ENCODE peak calls at places on chromosomes 5 and 9, in seven cellular contexts. V, L, A, Y, I, X and U are unnamed samples. For H3K4me1, the result is how much of the 10 kb centered on the place peaks cover.

GRCh38 chr9:23850242-23851023 is 24.4 kb upstream of the ELAVL2 start:
- DNase-seq in I (no peak), V (peak), X (peak), Y (peak), L (no peak), A (peak), U (no peak)

GRCh38 chr5:67003906-67004729 is 192.5 kb downstream of the CD180 start:
- DNase-seq in X (peak), A (peak), Y (peak), I (peak), L (peak), V (peak), U (peak)

GRCh38 chr5:10859393-10860195 is 98.6 kb upstream of the DAP start:
- DNase-seq in A (peak), Y (no peak), I (no peak), V (no peak), L (no peak), X (no peak), U (peak)

GRCh38 chr9:28999806-29000205 is 1426.5 kb upstream of the C9orf72 start:
- DNase-seq in X (no peak), A (no peak), I (no peak), L (no peak), V (no peak), Y (no peak), U (peak)

GRCh38 chr5:123088031-123088805 is 823 bp upstream of the PRDM6 start:
- DNase-seq in X (peak), L (no peak), V (peak), Y (peak), A (peak), I (no peak), U (no peak)

GRCh38 chr5:116572375-116573278 is 2.0 kb downstream of the SEMA6A start:
- DNase-seq in A (peak), Y (peak), X (peak), I (no peak), L (no peak), V (peak), U (no peak)

GRCh38 chr5:66949066-66949465 is 247.5 kb downstream of the CD180 start:
- DNase-seq in V (no peak), A (no peak), L (no peak), X (no peak), Y (no peak), I (no peak), U (no peak)

GRCh38 chr5:111930407-111930806 is 173.4 kb upstream of the NREP start:
- DNase-seq in Y (peak), X (no peak), I (no peak), V (no peak), L (no peak), A (no peak), U (no peak)

GRCh38 chr9:31807574-31808256 is 576.7 kb upstream of the ACO1 start:
- DNase-seq in A (peak), L (no peak), I (no peak), X (no peak), Y (no peak), V (no peak), U (peak)

GRCh38 chr5:132313378-132313777 is 19.2 kb downstream of the SLC22A4 start:
- DNase-seq in X (no peak), A (no peak), I (no peak), Y (peak), V (no peak), L (no peak), U (no peak)

GRCh38 chr5:24065786-24066185 is 558.4 kb downstream of the PRDM9 start:
- DNase-seq in V (no peak), I (no peak), Y (peak), X (no peak), L (no peak), A (no peak), U (peak)

DNA sequence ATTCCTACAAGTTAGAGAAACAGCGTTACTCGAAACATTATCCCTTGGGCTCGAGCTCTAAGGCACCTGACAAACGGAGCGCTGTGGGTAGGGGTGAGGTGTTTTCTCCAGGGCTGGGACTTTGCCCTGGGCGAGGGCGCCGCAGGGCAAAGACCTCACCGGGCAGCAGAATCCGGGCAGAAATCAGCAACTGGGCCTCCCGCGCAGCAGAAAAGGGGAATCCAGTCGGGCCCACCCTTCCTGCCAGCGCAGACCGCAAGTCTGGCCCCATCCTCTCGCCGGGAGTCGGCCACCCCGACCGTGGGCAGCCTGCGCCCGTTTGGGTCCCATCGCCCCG is 430 bp upstream of the MSH3 start:
- DNase-seq in X (peak), A (peak), Y (peak), I (peak), V (peak), L (peak), U (peak)
- TF ChIP-seq EZH2phosphoT487 in X (no peak), A (no peak), Y (no peak), I (no peak), V (no peak), L (no peak), U (no peak)

DNA sequence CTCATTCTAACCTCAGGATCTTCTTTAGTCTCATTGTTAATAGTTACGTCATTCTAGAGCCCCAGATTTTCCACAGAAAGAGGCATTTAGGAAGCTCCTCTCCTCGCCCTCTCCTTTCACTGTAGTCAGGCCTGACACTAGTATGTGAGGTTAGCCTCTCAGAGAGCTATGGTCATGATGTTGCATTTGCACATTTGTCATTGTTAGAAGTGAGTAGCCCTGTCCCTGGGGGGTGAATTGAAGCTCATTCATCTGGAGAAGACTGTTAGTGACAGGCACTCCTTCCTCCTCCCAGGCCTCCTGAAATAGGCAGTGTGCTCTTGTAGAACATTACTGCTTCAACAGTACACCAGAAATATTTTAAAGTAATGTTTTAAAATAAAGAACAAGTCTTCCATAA is 26.6 kb upstream of the LRRTM2 start:
- DNase-seq in V (no peak), A (peak), I (no peak), X (no peak), Y (no peak), L (no peak), U (no peak)
- H3K4me1 ChIP-seq in V (under half), A (under half), I (under half), X (under half), Y (under half), L (under half), U (under half)

GRCh38 chr9:121201045-121201737 is 478 bp downstream of the RAB14 start:
- DNase-seq in X (peak), Y (peak), A (peak), V (no peak), I (peak), L (peak), U (no peak)
- TF ChIP-seq EZH2phosphoT487 in X (no peak), Y (no peak), A (no peak), V (no peak), I (no peak), L (no peak), U (no peak)

DNA sequence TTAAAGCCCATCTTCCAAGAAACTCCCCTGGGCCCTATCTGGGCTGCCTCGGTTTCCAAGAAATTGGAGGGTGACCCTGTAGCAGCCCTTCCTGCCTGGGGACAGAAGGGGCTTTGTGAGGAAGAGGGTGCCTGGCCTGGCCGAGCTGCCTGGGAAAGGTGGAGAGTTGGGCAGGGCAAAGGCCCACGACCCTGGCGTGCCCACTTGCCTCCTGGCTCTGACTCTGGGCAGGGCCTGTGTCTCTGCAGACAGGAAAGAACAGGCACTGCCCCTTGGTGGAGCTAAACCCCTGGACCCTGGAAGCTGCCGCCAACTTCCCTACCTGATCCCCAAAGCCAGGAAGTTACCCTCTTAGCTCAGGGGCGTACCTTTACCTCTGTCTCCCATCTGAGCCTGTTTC is 149.3 kb downstream of the RGS3 start:
- DNase-seq in Y (no peak), A (no peak), V (no peak), L (no peak), X (no peak), I (no peak), U (no peak)
- H3K4me1 ChIP-seq in Y (under half), A (under half), V (under half), L (under half), X (under half), I (under half), U (under half)

DNA sequence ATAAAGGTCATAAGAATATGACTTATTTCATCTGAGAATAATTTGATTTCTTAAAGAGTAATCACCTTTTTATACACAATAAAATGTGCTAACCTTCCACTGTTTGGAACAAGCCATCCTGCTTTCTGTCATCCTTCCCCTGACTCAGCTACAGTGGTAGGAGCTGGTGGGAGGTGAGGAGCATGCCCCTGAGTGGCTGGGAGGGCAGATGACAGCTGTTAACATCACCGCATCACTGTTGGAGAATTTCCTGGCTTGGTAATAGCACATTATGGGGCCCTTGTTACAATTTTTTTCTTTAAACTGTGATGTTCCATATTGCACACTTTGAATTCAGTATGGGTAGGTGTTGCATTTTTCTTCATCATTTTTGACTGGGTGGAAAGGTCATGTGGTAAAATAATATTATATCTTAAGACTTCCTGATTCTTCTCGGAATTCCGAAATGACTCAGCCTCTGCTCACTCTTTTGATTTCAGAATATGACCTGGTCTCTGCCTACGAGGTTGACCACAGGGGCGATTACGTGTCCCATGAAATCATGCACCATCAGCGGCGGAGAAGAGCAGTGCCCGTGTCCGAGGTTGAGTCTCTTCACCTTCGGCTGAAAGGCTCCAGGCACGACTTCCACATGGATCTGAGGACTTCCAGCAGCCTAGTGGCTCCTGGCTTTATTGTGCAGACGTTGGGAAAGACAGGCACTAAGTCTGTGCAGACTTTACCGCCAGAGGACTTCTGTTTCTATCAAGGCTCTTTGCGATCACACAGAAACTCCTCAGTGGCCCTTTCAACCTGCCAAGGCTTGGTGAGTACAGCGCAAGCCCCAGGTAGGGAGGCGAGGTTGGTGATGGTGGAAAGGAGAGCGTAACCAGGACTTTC is 5.8 kb downstream of the ADAMTS16 start:
- DNase-seq in X (no peak), Y (peak), A (no peak), V (no peak), I (no peak), L (no peak), U (peak)
- TF ChIP-seq EZH2phosphoT487 in X (no peak), Y (no peak), A (no peak), V (no peak), I (no peak), L (no peak), U (no peak)

GRCh38 chr9:76650692-76651091 is 113.5 kb upstream of the PCA3 start:
- DNase-seq in X (no peak), V (no peak), L (peak), I (no peak), Y (no peak), A (no peak), U (no peak)
- H3K4me1 ChIP-seq in X (under half), V (under half), L (under half), I (under half), Y (half or more), A (under half), U (under half)

DNA sequence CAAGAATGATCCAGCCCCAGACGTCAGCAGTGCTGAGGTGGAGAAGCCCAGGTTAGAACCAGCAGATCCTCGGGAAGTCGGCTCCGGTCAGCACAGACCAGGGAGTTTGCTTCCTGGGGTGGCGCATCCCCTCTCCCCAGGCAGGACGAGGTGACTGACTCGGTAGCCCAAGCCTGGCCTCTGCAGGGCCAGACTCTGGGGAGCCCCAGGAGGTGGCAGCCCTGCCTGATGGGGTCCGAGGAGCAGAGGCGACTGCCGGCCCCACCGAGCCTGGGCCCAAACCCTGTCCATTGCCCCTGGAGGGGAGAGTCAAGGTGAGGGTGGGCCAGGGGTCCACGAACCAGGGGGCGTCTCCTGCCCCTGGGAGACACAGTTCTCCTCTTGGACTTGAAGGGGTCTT is 52.9 kb upstream of the SARDH start:
- DNase-seq in X (no peak), L (no peak), V (no peak), Y (no peak), I (no peak), A (no peak), U (no peak)
- TF ChIP-seq EZH2phosphoT487 in X (no peak), L (no peak), V (no peak), Y (no peak), I (no peak), A (no peak), U (no peak)

DNA sequence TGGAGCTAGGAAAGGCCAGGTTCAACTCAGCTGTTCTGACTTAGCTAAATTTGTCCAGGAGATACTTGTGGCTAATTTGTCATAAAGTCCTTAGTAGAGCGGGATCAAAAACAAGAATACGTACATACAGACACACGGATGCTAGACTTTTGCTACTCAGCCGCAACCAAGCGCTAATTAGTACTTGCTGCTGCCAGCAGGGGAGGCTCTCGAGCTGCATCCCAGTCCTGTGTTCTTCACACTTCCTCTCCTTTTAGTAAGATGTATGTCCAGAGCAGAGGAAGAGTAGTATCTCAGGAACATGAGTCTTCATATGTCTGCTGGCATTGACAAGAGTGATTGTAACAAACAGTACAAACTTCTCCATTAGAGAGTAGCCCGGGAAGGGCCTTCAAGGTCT is 58.3 kb downstream of the CYFIP2 start:
- DNase-seq in Y (no peak), V (no peak), X (no peak), I (no peak), A (no peak), L (no peak), U (no peak)
- H3K4me1 ChIP-seq in Y (under half), V (under half), X (under half), I (under half), A (under half), L (under half), U (under half)